ENCODE peak calls at places on chromosomes 11 and 22, in seven cellular contexts. One of them, this sample, is unnamed.

GRCh38 chr11:116510886-116511650 is 261.7 kb downstream of the BUD13 start:
- DNase-seq in endothelial cell: no peak
- DNase-seq in HFFc6: no peak
- DNase-seq in AG04450: no peak
- DNase-seq in tibial artery: peak; percentile 15
- DNase-seq in B cell: no peak
- DNase-seq in CD4-positive, alpha-beta T cell: no peak
- DNase-seq in this sample: no peak

GRCh38 chr22:24952837-24953293 is 349 bp downstream of the KIAA1671 start:
- DNase-seq in endothelial cell: peak; percentile 77
- DNase-seq in HFFc6: peak; percentile 43
- DNase-seq in AG04450: no peak
- DNase-seq in tibial artery: peak; percentile 77
- DNase-seq in B cell: no peak
- DNase-seq in CD4-positive, alpha-beta T cell: no peak
- DNase-seq in this sample: no peak

GRCh38 chr11:113240389-113240788 is 74.0 kb upstream of the TTC12 start:
- DNase-seq in endothelial cell: no peak
- DNase-seq in HFFc6: no peak
- DNase-seq in AG04450: no peak
- DNase-seq in tibial artery: no peak
- DNase-seq in B cell: no peak
- DNase-seq in CD4-positive, alpha-beta T cell: no peak
- DNase-seq in this sample: no peak

GRCh38 chr11:88181776-88182175 is 6.5 kb upstream of the RAB38 start:
- DNase-seq in endothelial cell: no peak
- DNase-seq in HFFc6: no peak
- DNase-seq in AG04450: no peak
- DNase-seq in tibial artery: no peak
- DNase-seq in B cell: no peak
- DNase-seq in CD4-positive, alpha-beta T cell: no peak
- DNase-seq in this sample: no peak

GRCh38 chr11:118379497-118379896 is 20.1 kb downstream of the UBE4A start:
- DNase-seq in endothelial cell: no peak
- DNase-seq in HFFc6: no peak
- DNase-seq in AG04450: no peak
- DNase-seq in tibial artery: no peak
- DNase-seq in B cell: no peak
- DNase-seq in CD4-positive, alpha-beta T cell: no peak
- DNase-seq in this sample: no peak

GRCh38 chr11:75022759-75023396 is 34.1 kb downstream of the NEU3 start:
- DNase-seq in endothelial cell: peak; percentile 89
- DNase-seq in HFFc6: peak; percentile 81
- DNase-seq in AG04450: peak; percentile 72
- DNase-seq in tibial artery: peak; percentile 80
- DNase-seq in B cell: peak; percentile 60
- DNase-seq in CD4-positive, alpha-beta T cell: peak; percentile 72
- DNase-seq in this sample: no peak

GRCh38 chr11:74322667-74323066 is 11.2 kb upstream of the P4HA3 start:
- DNase-seq in endothelial cell: no peak
- DNase-seq in HFFc6: no peak
- DNase-seq in AG04450: no peak
- DNase-seq in tibial artery: peak; percentile 97
- DNase-seq in B cell: no peak
- DNase-seq in CD4-positive, alpha-beta T cell: no peak
- DNase-seq in this sample: no peak

GRCh38 chr22:23385301-23386244 is 194.5 kb downstream of the IGLL1 start:
- DNase-seq in endothelial cell: peak; percentile 92
- DNase-seq in HFFc6: peak; percentile 63
- DNase-seq in AG04450: peak; percentile 61
- DNase-seq in tibial artery: peak; percentile 88
- DNase-seq in B cell: peak; percentile 67
- DNase-seq in CD4-positive, alpha-beta T cell: peak; percentile 78
- DNase-seq in this sample: no peak

GRCh38 chr22:41256898-41257260 is 16.1 kb upstream of the CHADL start:
- DNase-seq in endothelial cell: peak; percentile 32
- DNase-seq in HFFc6: no peak
- DNase-seq in AG04450: no peak
- DNase-seq in tibial artery: no peak
- DNase-seq in B cell: no peak
- DNase-seq in CD4-positive, alpha-beta T cell: no peak
- DNase-seq in this sample: no peak

GRCh38 chr22:42202048-42202447 is 68.4 kb downstream of the TCF20 start:
- DNase-seq in endothelial cell: no peak
- DNase-seq in HFFc6: no peak
- DNase-seq in AG04450: no peak
- DNase-seq in tibial artery: no peak
- DNase-seq in B cell: no peak
- DNase-seq in CD4-positive, alpha-beta T cell: no peak
- DNase-seq in this sample: no peak

GRCh38 chr11:6653055-6653454 is 2.6 kb downstream of the DCHS1 start:
- DNase-seq in endothelial cell: no peak
- DNase-seq in HFFc6: no peak
- DNase-seq in AG04450: no peak
- DNase-seq in tibial artery: no peak
- DNase-seq in B cell: no peak
- DNase-seq in CD4-positive, alpha-beta T cell: no peak
- DNase-seq in this sample: no peak

GRCh38 chr11:1292644-1293618 is 16.5 kb downstream of the TOLLIP start:
- DNase-seq in endothelial cell: no peak
- DNase-seq in HFFc6: no peak
- DNase-seq in AG04450: no peak
- DNase-seq in tibial artery: peak; percentile 57
- DNase-seq in B cell: peak; percentile 18
- DNase-seq in CD4-positive, alpha-beta T cell: no peak
- DNase-seq in this sample: peak; percentile 85

GRCh38 chr22:34067031-34067430 is 146.8 kb upstream of the LARGE1 start:
- DNase-seq in endothelial cell: no peak
- DNase-seq in HFFc6: no peak
- DNase-seq in AG04450: no peak
- DNase-seq in tibial artery: no peak
- DNase-seq in B cell: no peak
- DNase-seq in CD4-positive, alpha-beta T cell: no peak
- DNase-seq in this sample: no peak

GRCh38 chr11:75240381-75241035 is at the start of gene TPBGL:
- DNase-seq in endothelial cell: peak; percentile 30
- DNase-seq in HFFc6: no peak
- DNase-seq in AG04450: no peak
- DNase-seq in tibial artery: peak; percentile 55
- DNase-seq in B cell: no peak
- DNase-seq in CD4-positive, alpha-beta T cell: no peak
- DNase-seq in this sample: peak; percentile 71

GRCh38 chr22:46764140-46764680 is 1.8 kb downstream of the TBC1D22A start:
- DNase-seq in endothelial cell: no peak
- DNase-seq in HFFc6: no peak
- DNase-seq in AG04450: no peak
- DNase-seq in tibial artery: no peak
- DNase-seq in B cell: no peak
- DNase-seq in CD4-positive, alpha-beta T cell: no peak
- DNase-seq in this sample: peak; percentile 8

GRCh38 chr22:46763051-46763705 is 728 bp downstream of the TBC1D22A start:
- DNase-seq in endothelial cell: peak; percentile 25
- DNase-seq in HFFc6: no peak
- DNase-seq in AG04450: no peak
- DNase-seq in tibial artery: peak; percentile 82
- DNase-seq in B cell: peak; percentile 91
- DNase-seq in CD4-positive, alpha-beta T cell: no peak
- DNase-seq in this sample: peak; percentile 18

GRCh38 chr22:46761017-46761416 is 1.4 kb upstream of the TBC1D22A start:
- DNase-seq in endothelial cell: no peak
- DNase-seq in HFFc6: no peak
- DNase-seq in AG04450: no peak
- DNase-seq in tibial artery: no peak
- DNase-seq in B cell: no peak
- DNase-seq in CD4-positive, alpha-beta T cell: no peak
- DNase-seq in this sample: peak; percentile 9

GRCh38 chr22:46761539-46762237 is 762 bp upstream of the TBC1D22A start:
- DNase-seq in endothelial cell: no peak
- DNase-seq in HFFc6: no peak
- DNase-seq in AG04450: no peak
- DNase-seq in tibial artery: no peak
- DNase-seq in B cell: no peak
- DNase-seq in CD4-positive, alpha-beta T cell: no peak
- DNase-seq in this sample: no peak

GRCh38 chr22:46762238-46763050 is at the start of gene TBC1D22A:
- DNase-seq in endothelial cell: peak; percentile 90
- DNase-seq in HFFc6: peak; percentile 88
- DNase-seq in AG04450: peak; percentile 80
- DNase-seq in tibial artery: peak; percentile 96
- DNase-seq in B cell: peak; percentile 94
- DNase-seq in CD4-positive, alpha-beta T cell: peak; percentile 93
- DNase-seq in this sample: peak; percentile 97
- TF ChIP-seq CTCF in endothelial cell: no peak
- TF ChIP-seq CTCF in HFFc6: peak; percentile 36
- TF ChIP-seq CTCF in AG04450: no peak
- TF ChIP-seq CTCF in tibial artery: peak; percentile 10
- TF ChIP-seq CTCF in B cell: no peak
- TF ChIP-seq CTCF in CD4-positive, alpha-beta T cell: no peak
- TF ChIP-seq CTCF in this sample: no peak

DNA sequence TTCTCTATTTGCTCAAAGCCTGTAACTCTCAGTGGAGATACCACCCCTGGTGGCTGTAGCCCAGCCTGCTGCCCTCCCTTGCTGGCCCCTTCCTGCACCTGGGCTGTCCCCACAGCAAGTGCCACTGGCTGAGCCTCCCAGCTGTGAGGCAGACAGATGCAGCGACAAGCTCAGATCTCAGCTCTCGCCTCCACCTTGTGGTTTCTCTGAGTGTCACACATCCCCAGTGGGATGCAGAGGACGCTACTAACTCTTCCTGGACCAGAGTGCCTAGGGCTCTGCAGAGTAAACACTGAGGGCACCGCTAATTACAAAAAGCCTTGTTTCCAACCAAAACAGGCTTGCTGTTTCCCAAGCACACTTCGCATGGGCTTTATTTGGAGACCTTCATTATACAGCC is 8.9 kb downstream of the YPEL1 start:
- DNase-seq in endothelial cell: peak; percentile 41
- DNase-seq in HFFc6: no peak
- DNase-seq in AG04450: no peak
- DNase-seq in tibial artery: no peak
- DNase-seq in B cell: no peak
- DNase-seq in CD4-positive, alpha-beta T cell: no peak
- DNase-seq in this sample: no peak
- TF ChIP-seq CTCF in endothelial cell: peak; percentile 22
- TF ChIP-seq CTCF in HFFc6: peak; percentile 62
- TF ChIP-seq CTCF in AG04450: no peak
- TF ChIP-seq CTCF in tibial artery: no peak
- TF ChIP-seq CTCF in B cell: peak; percentile 32
- TF ChIP-seq CTCF in CD4-positive, alpha-beta T cell: no peak
- TF ChIP-seq CTCF in this sample: peak; percentile 68

DNA sequence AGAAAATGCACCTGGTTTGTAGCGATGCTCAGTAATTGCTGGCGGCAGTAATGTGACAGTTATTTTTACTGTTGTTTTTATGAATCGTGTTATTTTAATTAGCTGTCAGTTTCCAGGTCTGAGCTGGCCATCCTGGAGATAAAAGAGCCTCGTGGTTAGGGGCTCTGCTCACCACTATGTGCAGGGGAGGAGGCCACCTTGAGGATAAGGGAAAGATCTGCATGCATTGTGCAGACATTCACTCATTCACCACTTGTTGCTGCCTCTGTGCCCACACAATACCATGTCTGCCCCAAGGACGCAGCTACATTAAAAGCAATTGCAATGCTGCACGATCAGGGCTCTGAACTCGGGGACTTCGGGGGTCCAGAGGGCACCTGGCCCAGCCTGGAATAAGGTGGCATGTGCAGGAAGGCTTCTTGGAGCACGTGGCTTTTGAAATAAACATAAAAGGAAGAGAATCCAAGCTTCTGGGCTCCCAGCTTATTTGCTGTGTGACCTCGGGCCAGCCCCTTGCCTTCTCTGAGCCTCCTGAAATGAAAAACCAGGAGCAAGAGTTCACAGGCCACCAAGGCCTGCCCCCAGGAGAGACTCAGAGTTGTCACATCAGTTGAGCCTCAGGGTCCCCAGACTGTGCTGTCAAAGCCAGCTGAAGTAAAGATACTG is 44.7 kb upstream of the SHISAL1 start:
- DNase-seq in endothelial cell: no peak
- DNase-seq in HFFc6: no peak
- DNase-seq in AG04450: no peak
- DNase-seq in tibial artery: no peak
- DNase-seq in B cell: no peak
- DNase-seq in CD4-positive, alpha-beta T cell: no peak
- DNase-seq in this sample: no peak
- TF ChIP-seq CTCF in endothelial cell: no peak
- TF ChIP-seq CTCF in HFFc6: peak; percentile 27
- TF ChIP-seq CTCF in AG04450: peak; percentile 20
- TF ChIP-seq CTCF in tibial artery: no peak
- TF ChIP-seq CTCF in B cell: no peak
- TF ChIP-seq CTCF in CD4-positive, alpha-beta T cell: no peak
- TF ChIP-seq CTCF in this sample: peak; percentile 47

DNA sequence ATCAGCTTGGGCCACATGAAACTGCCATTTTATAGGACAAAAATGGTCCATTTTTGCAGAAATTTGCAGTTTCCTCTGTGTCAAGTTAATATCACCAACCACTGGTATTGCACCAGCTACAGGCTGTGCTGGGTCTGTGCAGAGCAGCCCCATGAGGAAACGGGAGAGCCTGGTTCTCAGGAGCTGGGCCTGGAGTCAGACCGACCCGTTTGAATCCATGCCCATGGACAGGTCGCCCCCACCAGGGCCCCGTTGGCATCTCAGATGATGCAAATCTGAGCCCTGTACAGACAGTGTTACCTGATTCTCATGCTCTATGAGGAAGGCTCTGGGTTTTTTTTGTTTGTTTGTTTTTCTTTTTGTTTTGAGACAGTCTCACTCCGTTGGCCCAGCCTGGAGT is 9.8 kb upstream of the SEC14L6 start:
- DNase-seq in endothelial cell: no peak
- DNase-seq in HFFc6: no peak
- DNase-seq in AG04450: no peak
- DNase-seq in tibial artery: no peak
- DNase-seq in B cell: no peak
- DNase-seq in CD4-positive, alpha-beta T cell: no peak
- DNase-seq in this sample: no peak
- TF ChIP-seq CTCF in endothelial cell: no peak
- TF ChIP-seq CTCF in HFFc6: peak; percentile 16
- TF ChIP-seq CTCF in AG04450: no peak
- TF ChIP-seq CTCF in tibial artery: no peak
- TF ChIP-seq CTCF in B cell: no peak
- TF ChIP-seq CTCF in CD4-positive, alpha-beta T cell: no peak
- TF ChIP-seq CTCF in this sample: peak; percentile 50

DNA sequence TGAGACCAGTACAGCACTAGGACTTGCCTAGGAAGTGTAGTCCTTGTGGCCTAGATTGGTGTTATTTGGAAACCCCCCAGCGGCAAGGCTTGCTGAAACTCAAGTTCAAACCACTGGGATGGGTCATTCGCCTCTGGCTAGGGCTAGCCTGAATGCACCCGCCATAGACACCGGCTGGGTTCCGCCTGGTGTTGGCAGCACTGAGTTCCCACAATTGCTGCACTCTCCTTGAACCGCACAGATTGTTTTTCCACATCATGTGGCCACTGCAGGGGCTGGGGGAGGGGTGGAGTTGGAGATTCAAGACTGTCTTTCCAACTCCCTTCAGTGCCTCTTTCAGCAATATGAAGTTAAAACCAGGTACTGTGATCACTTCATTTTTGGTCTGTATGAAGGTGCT is 43.1 kb downstream of the CCDC73 start:
- DNase-seq in endothelial cell: no peak
- DNase-seq in HFFc6: no peak
- DNase-seq in AG04450: no peak
- DNase-seq in tibial artery: no peak
- DNase-seq in B cell: no peak
- DNase-seq in CD4-positive, alpha-beta T cell: no peak
- DNase-seq in this sample: peak; percentile 58
- TF ChIP-seq CTCF in endothelial cell: no peak
- TF ChIP-seq CTCF in HFFc6: no peak
- TF ChIP-seq CTCF in AG04450: no peak
- TF ChIP-seq CTCF in tibial artery: no peak
- TF ChIP-seq CTCF in B cell: no peak
- TF ChIP-seq CTCF in CD4-positive, alpha-beta T cell: no peak
- TF ChIP-seq CTCF in this sample: no peak